ENCODE peak calls at places on chromosomes 16 and 17, in ten cellular contexts. I is neural progenitor cell; D is Jurkat, Clone E6-1; E is sigmoid colon; X is DMS153; T is WTC11; L is stimulated activated CD4-positive, alpha-beta T cell treated with anti-CD3 and anti-CD28 coated beads, TNF-alpha, amount 100 ng/mL, for 4 hours; O is Panc1; J is activated T-helper 1 cell treated with Interleukin-2 at 50 U/mL for 16 hours; G is effector CD4-positive, alpha-beta T cell. C is an unnamed sample.

GRCh38 chr17:80104321-80104955 is 3.1 kb downstream of the GAA start:
- DNase-seq in O (no peak), L (no peak), D (no peak), E (no peak), G (no peak), I (no peak), X (peak), J (no peak), T (no peak), C (no peak)

GRCh38 chr17:51185763-51186332 is 19.6 kb downstream of the NME2 start:
- DNase-seq in I (no peak), E (no peak), D (no peak), J (no peak), O (no peak), X (no peak), L (no peak), T (no peak), G (no peak), C (no peak)

GRCh38 chr16:83924686-83925085 is 25.8 kb downstream of the MLYCD start:
- DNase-seq in E (no peak), J (no peak), T (no peak), D (no peak), L (no peak), G (no peak), O (no peak), I (no peak), X (no peak), C (no peak)

GRCh38 chr17:1769826-1770477 is 8.1 kb downstream of the SERPINF1 start:
- DNase-seq in J (no peak), L (no peak), X (no peak), E (no peak), O (no peak), G (no peak), D (peak), T (peak), I (no peak), C (no peak)

GRCh38 chr16:10090816-10091215 is 91.4 kb downstream of the GRIN2A start:
- DNase-seq in J (no peak), G (no peak), L (no peak), E (no peak), I (no peak), T (no peak), O (no peak), D (no peak), X (no peak), C (no peak)

GRCh38 chr16:14489460-14489859 is 140.6 kb downstream of the PARN start:
- DNase-seq in X (no peak), O (no peak), J (no peak), T (peak), G (no peak), D (peak), I (peak), E (no peak), L (no peak), C (no peak)

GRCh38 chr17:50314456-50315011 is 31.4 kb upstream of the XYLT2 start:
- DNase-seq in J (no peak), D (no peak), T (no peak), L (no peak), E (no peak), O (no peak), G (no peak), I (no peak), X (no peak), C (no peak)

GRCh38 chr17:42562845-42563509 is 1.0 kb downstream of the COASY start:
- DNase-seq in G (no peak), E (no peak), I (no peak), O (no peak), D (no peak), L (no peak), T (no peak), X (no peak), J (no peak), C (no peak)

GRCh38 chr16:58853830-58854229 is 119.7 kb upstream of the GOT2 start:
- DNase-seq in E (no peak), D (no peak), L (no peak), J (no peak), G (no peak), I (peak), O (no peak), X (no peak), T (no peak), C (no peak)

GRCh38 chr17:38601539-38602351 is 4.0 kb downstream of the SRCIN1 start:
- DNase-seq in E (no peak), I (peak), G (no peak), D (no peak), X (peak), T (peak), L (no peak), J (no peak), O (no peak), C (no peak)

GRCh38 chr16:90007015-90007414 is 12.2 kb downstream of the DBNDD1 start:
- DNase-seq in D (no peak), O (no peak), L (no peak), I (no peak), E (no peak), J (no peak), X (no peak), T (no peak), G (no peak), C (no peak)

GRCh38 chr16:30934827-30935557 is 11.6 kb downstream of the FBXL19 start:
- DNase-seq in I (peak), D (peak), T (peak), L (no peak), G (no peak), O (no peak), X (no peak), J (no peak), E (no peak), C (no peak)

GRCh38 chr17:80455328-80455710 is 21.1 kb downstream of the NPTX1 start:
- DNase-seq in I (peak), J (no peak), D (no peak), L (no peak), E (no peak), G (no peak), T (peak), O (no peak), X (peak), C (no peak)

GRCh38 chr17:50279639-50280038 is 5.4 kb downstream of the TMEM92 start:
- DNase-seq in E (no peak), I (no peak), J (no peak), O (no peak), L (no peak), T (no peak), G (no peak), X (no peak), D (no peak), C (no peak)

GRCh38 chr17:79984877-79985276 is 50.8 kb downstream of the TBC1D16 start:
- DNase-seq in X (no peak), G (no peak), J (no peak), O (no peak), T (no peak), E (peak), D (no peak), L (no peak), I (no peak), C (no peak)

GRCh38 chr17:56629450-56630187 is 36.1 kb downstream of the NOG start:
- DNase-seq in X (no peak), O (no peak), I (peak), D (peak), L (no peak), G (no peak), E (no peak), T (peak), J (no peak), C (no peak)

GRCh38 chr17:38620551-38621277 is 15.0 kb upstream of the SRCIN1 start:
- DNase-seq in J (no peak), E (no peak), G (no peak), O (no peak), I (no peak), X (no peak), D (no peak), T (peak), L (no peak), C (no peak)